ENCODE peak calls at places on chromosomes 12 and 14, in five cellular contexts. C, J, T, Z and V are unnamed samples.

GRCh38 chr12:122293081-122293480 is 26.8 kb upstream of the VPS33A start:
- DNase-seq in C (no peak), J (no peak), T (no peak), Z (no peak), V (no peak)

GRCh38 chr12:70576341-70577282 is 60.6 kb downstream of the PTPRB start:
- DNase-seq in C (peak; percentile 77), J (peak; percentile 81), T (peak; percentile 66), Z (no peak), V (peak; percentile 81)

GRCh38 chr12:41034686-41035085 is 153.4 kb upstream of the PDZRN4 start:
- DNase-seq in C (no peak), J (no peak), T (no peak), Z (no peak), V (no peak)

GRCh38 chr12:46244273-46244672 is 24.6 kb downstream of the SLC38A1 start:
- DNase-seq in C (no peak), J (no peak), T (no peak), Z (no peak), V (no peak)

GRCh38 chr12:99709116-99709515 is 61.6 kb downstream of the GARIN6 start:
- DNase-seq in C (no peak), J (no peak), T (no peak), Z (no peak), V (no peak)

GRCh38 chr12:92627511-92627910 is 75.3 kb upstream of the PLEKHG7 start:
- DNase-seq in C (no peak), J (no peak), T (no peak), Z (no peak), V (no peak)

GRCh38 chr12:78760906-78761305 is 103.7 kb upstream of the SYT1 start:
- DNase-seq in C (no peak), J (no peak), T (no peak), Z (no peak), V (no peak)

GRCh38 chr12:127063339-127064090 is 1203.5 kb upstream of the TMEM132C start:
- DNase-seq in C (no peak), J (no peak), T (no peak), Z (no peak), V (no peak)

GRCh38 chr12:56629459-56630179 is 507 bp downstream of the BAZ2A start:
- DNase-seq in C (peak; percentile 31), J (peak; percentile 31), T (no peak), Z (peak; percentile 41), V (no peak)

GRCh38 chr14:104826197-104826857 is 25.4 kb downstream of the ZBTB42 start:
- DNase-seq in C (peak; percentile 89), J (peak; percentile 82), T (peak; percentile 47), Z (peak; percentile 91), V (peak; percentile 84)

GRCh38 chr12:107759410-107759809 is 1.5 kb downstream of the PRDM4 start:
- DNase-seq in C (peak; percentile 86), J (peak; percentile 83), T (peak; percentile 47), Z (no peak), V (peak; percentile 27)

GRCh38 chr12:24364921-24365320 is 415.5 kb upstream of the SOX5 start:
- DNase-seq in C (no peak), J (no peak), T (no peak), Z (no peak), V (no peak)

GRCh38 chr12:89840162-89840922 is 131.7 kb upstream of the ATP2B1 start:
- DNase-seq in C (no peak), J (no peak), T (no peak), Z (no peak), V (no peak)